ENCODE peak calls at places on chromosomes 2 and 18, in four cellular contexts. One of them, this sample, is unnamed.

GRCh38 chr2:11583840-11584529 is 50.1 kb downstream of the GREB1 start:
- DNase-seq in heart left ventricle: peak; percentile 72
- DNase-seq in endodermal cell: peak; percentile 89
- DNase-seq in breast epithelium: peak; percentile 73
- DNase-seq in this sample: no peak

GRCh38 chr2:235031686-235032373 is 80.0 kb downstream of the SH3BP4 start:
- DNase-seq in breast epithelium: no peak
- DNase-seq in heart left ventricle: no peak
- DNase-seq in endodermal cell: no peak
- DNase-seq in this sample: peak; percentile 67

GRCh38 chr18:52499646-52500045 is 159.6 kb downstream of the DCC start:
- DNase-seq in endodermal cell: no peak
- DNase-seq in breast epithelium: no peak
- DNase-seq in heart left ventricle: no peak
- DNase-seq in this sample: no peak

GRCh38 chr18:50560681-50561629 is 1.1 kb downstream of the MAPK4 start:
- DNase-seq in heart left ventricle: no peak
- DNase-seq in endodermal cell: peak; percentile 77
- DNase-seq in breast epithelium: no peak
- DNase-seq in this sample: peak; percentile 76

GRCh38 chr2:162914161-162914560 is 75.6 kb upstream of the KCNH7 start:
- DNase-seq in heart left ventricle: no peak
- DNase-seq in endodermal cell: no peak
- DNase-seq in breast epithelium: no peak
- DNase-seq in this sample: no peak

GRCh38 chr2:46098606-46099005 is 198.6 kb upstream of the EPAS1 start:
- DNase-seq in heart left ventricle: no peak
- DNase-seq in endodermal cell: no peak
- DNase-seq in breast epithelium: no peak
- DNase-seq in this sample: no peak

GRCh38 chr2:150081775-150082517 is 405.5 kb downstream of the RND3 start:
- DNase-seq in breast epithelium: no peak
- DNase-seq in heart left ventricle: no peak
- DNase-seq in endodermal cell: no peak
- DNase-seq in this sample: no peak

GRCh38 chr2:439540-440465 is 151.9 kb upstream of the ALKAL2 start:
- DNase-seq in heart left ventricle: no peak
- DNase-seq in endodermal cell: no peak
- DNase-seq in breast epithelium: no peak
- DNase-seq in this sample: no peak

GRCh38 chr18:76476665-76477561 is 18.1 kb downstream of the ZNF516 start:
- DNase-seq in endodermal cell: no peak
- DNase-seq in heart left ventricle: no peak
- DNase-seq in breast epithelium: no peak
- DNase-seq in this sample: no peak

GRCh38 chr2:60837123-60837522 is 44.3 kb upstream of the REL start:
- DNase-seq in endodermal cell: no peak
- DNase-seq in breast epithelium: no peak
- DNase-seq in heart left ventricle: no peak
- DNase-seq in this sample: no peak

GRCh38 chr2:214558341-214558740 is 147.5 kb downstream of the VWC2L start:
- DNase-seq in breast epithelium: no peak
- DNase-seq in endodermal cell: no peak
- DNase-seq in heart left ventricle: no peak
- DNase-seq in this sample: no peak

GRCh38 chr18:8988262-8988871 is 114.1 kb upstream of the NDUFV2 start:
- DNase-seq in endodermal cell: peak; percentile 89
- DNase-seq in heart left ventricle: peak; percentile 44
- DNase-seq in breast epithelium: no peak
- DNase-seq in this sample: no peak

GRCh38 chr18:9113468-9114149 is 11.1 kb downstream of the NDUFV2 start:
- DNase-seq in breast epithelium: no peak
- DNase-seq in heart left ventricle: no peak
- DNase-seq in endodermal cell: no peak
- DNase-seq in this sample: no peak

GRCh38 chr18:4931209-4931608 is 265.8 kb downstream of the AKAIN1 start:
- DNase-seq in heart left ventricle: no peak
- DNase-seq in breast epithelium: no peak
- DNase-seq in endodermal cell: no peak
- DNase-seq in this sample: no peak

GRCh38 chr2:196546151-196546919 is 93.2 kb upstream of the CCDC150 start:
- DNase-seq in endodermal cell: no peak
- DNase-seq in heart left ventricle: no peak
- DNase-seq in breast epithelium: no peak
- DNase-seq in this sample: no peak

GRCh38 chr2:65326276-65326675 is 98.6 kb downstream of the ACTR2 start:
- DNase-seq in heart left ventricle: no peak
- DNase-seq in breast epithelium: peak; percentile 70
- DNase-seq in endodermal cell: no peak
- DNase-seq in this sample: no peak

GRCh38 chr2:99112617-99113016 is 28.9 kb upstream of the C2orf15 start:
- DNase-seq in heart left ventricle: no peak
- DNase-seq in endodermal cell: no peak
- DNase-seq in breast epithelium: no peak
- DNase-seq in this sample: no peak

GRCh38 chr2:47008381-47009280 is 93.0 kb upstream of the MCFD2 start:
- DNase-seq in breast epithelium: no peak
- DNase-seq in endodermal cell: no peak
- DNase-seq in heart left ventricle: peak; percentile 77
- DNase-seq in this sample: no peak

GRCh38 chr2:192230864-192231453 is 36.2 kb upstream of the TMEFF2 start:
- DNase-seq in heart left ventricle: no peak
- DNase-seq in breast epithelium: no peak
- DNase-seq in endodermal cell: no peak
- DNase-seq in this sample: no peak

GRCh38 chr2:188787002-188787660 is 187.0 kb upstream of the COL3A1 start:
- DNase-seq in breast epithelium: no peak
- DNase-seq in endodermal cell: no peak
- DNase-seq in heart left ventricle: no peak
- DNase-seq in this sample: no peak

GRCh38 chr2:217713395-217714267 is 289.2 kb downstream of the TNS1 start:
- DNase-seq in endodermal cell: peak; percentile 96
- DNase-seq in heart left ventricle: peak; percentile 82
- DNase-seq in breast epithelium: peak; percentile 83
- DNase-seq in this sample: no peak

GRCh38 chr2:11688222-11689069 is 18.5 kb upstream of the NTSR2 start:
- DNase-seq in endodermal cell: peak; percentile 96
- DNase-seq in breast epithelium: peak; percentile 76
- DNase-seq in heart left ventricle: peak; percentile 85
- DNase-seq in this sample: no peak

GRCh38 chr2:86397989-86398388 is 43.2 kb upstream of the KDM3A start:
- DNase-seq in heart left ventricle: no peak
- DNase-seq in breast epithelium: no peak
- DNase-seq in endodermal cell: no peak
- DNase-seq in this sample: no peak

GRCh38 chr2:159921752-159922404 is 123.9 kb upstream of the CD302 start:
- DNase-seq in heart left ventricle: peak; percentile 77
- DNase-seq in endodermal cell: peak; percentile 98
- DNase-seq in breast epithelium: peak; percentile 67
- DNase-seq in this sample: no peak

GRCh38 chr18:6294119-6294784 is 120.5 kb downstream of the L3MBTL4 start:
- DNase-seq in breast epithelium: no peak
- DNase-seq in endodermal cell: no peak
- DNase-seq in heart left ventricle: no peak
- DNase-seq in this sample: no peak

GRCh38 chr2:126981476-126981875 is 82.8 kb downstream of the TEX51 start:
- DNase-seq in breast epithelium: no peak
- DNase-seq in heart left ventricle: no peak
- DNase-seq in endodermal cell: no peak
- DNase-seq in this sample: no peak

GRCh38 chr2:44614940-44615339 is 253.2 kb downstream of the CAMKMT start:
- DNase-seq in heart left ventricle: no peak
- DNase-seq in breast epithelium: no peak
- DNase-seq in endodermal cell: no peak
- DNase-seq in this sample: no peak

GRCh38 chr2:157925071-157925470 is 48.9 kb upstream of the ACVR1 start:
- DNase-seq in breast epithelium: no peak
- DNase-seq in endodermal cell: no peak
- DNase-seq in heart left ventricle: no peak
- DNase-seq in this sample: no peak

GRCh38 chr2:31075393-31075792 is 62.8 kb downstream of the GALNT14 start:
- DNase-seq in breast epithelium: no peak
- DNase-seq in heart left ventricle: no peak
- DNase-seq in endodermal cell: no peak
- DNase-seq in this sample: no peak

GRCh38 chr2:227613272-227613660 is 1.4 kb downstream of the SCYGR3 start:
- DNase-seq in endodermal cell: no peak
- DNase-seq in heart left ventricle: no peak
- DNase-seq in breast epithelium: no peak
- DNase-seq in this sample: no peak

GRCh38 chr2:96501471-96501874 is 3.7 kb downstream of the NEURL3 start:
- DNase-seq in endodermal cell: no peak
- DNase-seq in breast epithelium: no peak
- DNase-seq in heart left ventricle: no peak
- DNase-seq in this sample: no peak

GRCh38 chr2:206989306-206989705 is 50.0 kb downstream of the CPO start:
- DNase-seq in breast epithelium: no peak
- DNase-seq in heart left ventricle: peak; percentile 23
- DNase-seq in endodermal cell: peak; percentile 83
- DNase-seq in this sample: no peak

GRCh38 chr2:234476766-234477165 is 20.1 kb downstream of the ARL4C start:
- DNase-seq in breast epithelium: no peak
- DNase-seq in heart left ventricle: no peak
- DNase-seq in endodermal cell: no peak
- DNase-seq in this sample: no peak

GRCh38 chr18:22128954-22129353 is 40.4 kb upstream of the GATA6 start:
- DNase-seq in breast epithelium: no peak
- DNase-seq in heart left ventricle: no peak
- DNase-seq in endodermal cell: no peak
- DNase-seq in this sample: no peak

GRCh38 chr2:225120175-225120574 is 77.9 kb upstream of the DOCK10 start:
- DNase-seq in endodermal cell: no peak
- DNase-seq in heart left ventricle: no peak
- DNase-seq in breast epithelium: no peak
- DNase-seq in this sample: no peak

GRCh38 chr2:99595373-99595772 is 105.6 kb upstream of the REV1 start:
- DNase-seq in endodermal cell: no peak
- DNase-seq in heart left ventricle: no peak
- DNase-seq in breast epithelium: no peak
- DNase-seq in this sample: no peak

GRCh38 chr2:231336700-231337099 is 58.8 kb upstream of the B3GNT7 start:
- DNase-seq in heart left ventricle: peak; percentile 12
- DNase-seq in breast epithelium: no peak
- DNase-seq in endodermal cell: peak; percentile 45
- DNase-seq in this sample: no peak

GRCh38 chr2:120736955-120737801 is 1.5 kb downstream of the GLI2 start:
- DNase-seq in heart left ventricle: peak; percentile 65
- DNase-seq in breast epithelium: no peak
- DNase-seq in endodermal cell: peak; percentile 90
- DNase-seq in this sample: no peak

GRCh38 chr2:96536445-96537065 is at the start of gene ARID5A:
- DNase-seq in breast epithelium: peak; percentile 92
- DNase-seq in heart left ventricle: peak; percentile 95
- DNase-seq in endodermal cell: peak; percentile 97
- DNase-seq in this sample: no peak

DNA sequence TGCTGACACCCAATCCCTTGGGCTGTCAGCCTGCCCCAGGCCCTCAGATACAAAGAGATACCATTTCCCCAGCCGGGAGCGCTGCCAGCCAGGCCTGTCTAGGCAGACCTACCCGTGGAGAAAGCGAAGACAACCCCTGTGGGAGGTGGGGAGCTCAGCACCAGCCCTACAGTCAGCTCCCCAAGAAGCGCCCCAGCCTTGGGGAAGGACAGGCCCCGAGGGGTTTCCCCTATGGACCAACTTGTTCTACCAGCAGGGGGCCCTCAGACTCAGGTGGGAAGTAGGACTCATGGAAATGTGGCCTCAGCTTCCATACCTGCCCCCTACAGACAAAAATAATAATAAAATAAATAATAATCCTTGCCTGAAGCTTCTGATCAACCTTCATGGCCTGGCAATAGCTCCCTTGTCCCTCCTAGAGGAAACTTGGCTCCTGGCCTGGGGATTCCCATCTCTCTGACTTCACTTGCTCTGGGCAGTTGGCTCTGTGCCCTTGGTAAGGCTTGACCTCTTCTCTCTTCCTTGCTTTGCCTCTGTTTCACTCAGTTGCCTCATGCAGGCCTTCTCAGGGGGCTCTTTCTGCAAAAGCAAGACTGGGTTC is 7.0 kb downstream of the SLC35F6 start:
- DNase-seq in heart left ventricle: peak; percentile 83
- DNase-seq in breast epithelium: peak; percentile 87
- DNase-seq in endodermal cell: no peak
- DNase-seq in this sample: peak; percentile 65
- TF ChIP-seq CTCF in heart left ventricle: no peak
- TF ChIP-seq CTCF in breast epithelium: peak; percentile 28
- TF ChIP-seq CTCF in endodermal cell: peak; percentile 67
- TF ChIP-seq CTCF in this sample: peak; percentile 64

GRCh38 chr2:219000569-219000960 is 7.3 kb upstream of the CRYBA2 start:
- DNase-seq in endodermal cell: peak; percentile 67
- DNase-seq in breast epithelium: no peak
- DNase-seq in heart left ventricle: no peak
- DNase-seq in this sample: no peak

GRCh38 chr2:219001100-219001576 is 7.9 kb upstream of the CRYBA2 start:
- DNase-seq in heart left ventricle: no peak
- DNase-seq in breast epithelium: no peak
- DNase-seq in endodermal cell: peak; percentile 55
- DNase-seq in this sample: no peak

GRCh38 chr2:219003267-219003634 is 10.0 kb upstream of the CRYBA2 start:
- DNase-seq in breast epithelium: no peak
- DNase-seq in heart left ventricle: no peak
- DNase-seq in endodermal cell: no peak
- DNase-seq in this sample: no peak

GRCh38 chr2:219002395-219003266 is 9.4 kb upstream of the CRYBA2 start:
- DNase-seq in endodermal cell: peak; percentile 97
- DNase-seq in breast epithelium: peak; percentile 73
- DNase-seq in heart left ventricle: no peak
- DNase-seq in this sample: no peak

GRCh38 chr2:219001577-219002394 is 8.6 kb upstream of the CRYBA2 start:
- DNase-seq in breast epithelium: peak; percentile 88
- DNase-seq in endodermal cell: peak; percentile 89
- DNase-seq in heart left ventricle: no peak
- DNase-seq in this sample: no peak
- TF ChIP-seq CTCF in breast epithelium: no peak
- TF ChIP-seq CTCF in endodermal cell: no peak
- TF ChIP-seq CTCF in heart left ventricle: no peak
- TF ChIP-seq CTCF in this sample: no peak

GRCh38 chr2:36812196-36812595 is 115.7 kb downstream of the VIT start:
- DNase-seq in endodermal cell: peak; percentile 90
- DNase-seq in breast epithelium: no peak
- DNase-seq in heart left ventricle: no peak
- DNase-seq in this sample: no peak
- TF ChIP-seq CTCF in endodermal cell: peak; percentile 78
- TF ChIP-seq CTCF in breast epithelium: no peak
- TF ChIP-seq CTCF in heart left ventricle: no peak
- TF ChIP-seq CTCF in this sample: peak; percentile 39

GRCh38 chr2:42054657-42055430 is 7.0 kb downstream of the PKDCC start:
- DNase-seq in endodermal cell: peak; percentile 91
- DNase-seq in breast epithelium: no peak
- DNase-seq in heart left ventricle: no peak
- DNase-seq in this sample: no peak
- TF ChIP-seq CTCF in endodermal cell: peak; percentile 72
- TF ChIP-seq CTCF in breast epithelium: no peak
- TF ChIP-seq CTCF in heart left ventricle: no peak
- TF ChIP-seq CTCF in this sample: no peak

This sample was measured in chondrocyte.